ENCODE peak calls at places on chromosome 12, in six cellular contexts. Z, R, N, J, Q and S are unnamed samples.

GRCh38 chr12:25830456-25830855 is 128.0 kb upstream of the RASSF8 start:
- DNase-seq in Z (no peak), R (no peak), N (no peak), J (no peak), Q (no peak), S (peak)

GRCh38 chr12:42744539-42745156 is 155.1 kb upstream of the PRICKLE1 start:
- DNase-seq in Z (no peak), R (peak), N (no peak), J (no peak), Q (no peak), S (no peak)

GRCh38 chr12:94570161-94570560 is 80.2 kb downstream of the TMCC3 start:
- DNase-seq in Z (no peak), R (peak), N (no peak), J (no peak), Q (no peak), S (no peak)

GRCh38 chr12:22529281-22530060 is 14.9 kb downstream of the C2CD5 start:
- DNase-seq in Z (no peak), R (peak), N (no peak), J (peak), Q (no peak), S (peak)

GRCh38 chr12:1591029-1591428 is 3.4 kb downstream of the FBXL14 start:
- DNase-seq in Z (no peak), R (peak), N (no peak), J (peak), Q (no peak), S (no peak)

GRCh38 chr12:132015686-132016430 is 66.1 kb downstream of the EP400 start:
- DNase-seq in Z (no peak), R (no peak), N (no peak), J (no peak), Q (no peak), S (no peak)

GRCh38 chr12:8554451-8555195 is 13.9 kb upstream of the CLEC4E start:
- DNase-seq in Z (no peak), R (peak), N (no peak), J (no peak), Q (no peak), S (peak)

GRCh38 chr12:122889658-122890561 is 6.0 kb downstream of the VPS37B start:
- DNase-seq in Z (no peak), R (no peak), N (no peak), J (no peak), Q (no peak), S (no peak)

GRCh38 chr12:114692558-114693531 is 8.9 kb upstream of the TBX3 start:
- DNase-seq in Z (no peak), R (peak), N (no peak), J (no peak), Q (peak), S (no peak)

GRCh38 chr12:47277972-47278448 is 198.3 kb upstream of the AMIGO2 start:
- DNase-seq in Z (no peak), R (peak), N (peak), J (peak), Q (no peak), S (peak)

GRCh38 chr12:52402377-52402776 is 3.8 kb downstream of the KRT82 start:
- DNase-seq in Z (no peak), R (no peak), N (no peak), J (no peak), Q (no peak), S (no peak)

GRCh38 chr12:98291828-98292227 is 223.6 kb upstream of the TMPO start:
- DNase-seq in Z (no peak), R (no peak), N (no peak), J (no peak), Q (no peak), S (no peak)

GRCh38 chr12:70002097-70002911 is 177.3 kb downstream of the MYRFL start:
- DNase-seq in Z (no peak), R (no peak), N (no peak), J (no peak), Q (no peak), S (no peak)

GRCh38 chr12:1518763-1519516 is 75.4 kb downstream of the FBXL14 start:
- DNase-seq in Z (no peak), R (peak), N (peak), J (no peak), Q (no peak), S (peak)

DNA sequence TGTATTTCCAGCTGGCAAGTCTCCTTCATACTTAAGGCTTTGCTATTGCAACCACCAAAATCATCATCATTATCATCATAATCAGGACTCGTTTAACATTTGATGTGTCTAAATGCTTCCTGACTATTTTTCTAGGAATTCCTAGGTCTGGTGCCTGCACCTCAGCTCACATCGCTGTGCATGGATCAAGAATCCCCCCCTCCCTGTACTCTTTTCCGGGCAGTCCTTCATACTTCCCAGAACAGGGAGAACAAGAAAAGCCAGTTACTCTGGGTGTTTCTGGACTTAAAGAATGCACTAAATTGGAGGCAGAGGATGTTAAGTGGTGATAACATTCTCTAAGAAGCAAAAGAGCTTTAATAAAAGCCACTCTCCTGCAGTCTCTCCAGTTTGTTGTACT is 9.4 kb downstream of the ERP27 start:
- DNase-seq in Z (no peak), R (no peak), N (no peak), J (no peak), Q (no peak), S (no peak)
- H3K4me3 ChIP-seq in Z (no peak), R (no peak), N (no peak), J (no peak), Q (no peak), S (no peak)

DNA sequence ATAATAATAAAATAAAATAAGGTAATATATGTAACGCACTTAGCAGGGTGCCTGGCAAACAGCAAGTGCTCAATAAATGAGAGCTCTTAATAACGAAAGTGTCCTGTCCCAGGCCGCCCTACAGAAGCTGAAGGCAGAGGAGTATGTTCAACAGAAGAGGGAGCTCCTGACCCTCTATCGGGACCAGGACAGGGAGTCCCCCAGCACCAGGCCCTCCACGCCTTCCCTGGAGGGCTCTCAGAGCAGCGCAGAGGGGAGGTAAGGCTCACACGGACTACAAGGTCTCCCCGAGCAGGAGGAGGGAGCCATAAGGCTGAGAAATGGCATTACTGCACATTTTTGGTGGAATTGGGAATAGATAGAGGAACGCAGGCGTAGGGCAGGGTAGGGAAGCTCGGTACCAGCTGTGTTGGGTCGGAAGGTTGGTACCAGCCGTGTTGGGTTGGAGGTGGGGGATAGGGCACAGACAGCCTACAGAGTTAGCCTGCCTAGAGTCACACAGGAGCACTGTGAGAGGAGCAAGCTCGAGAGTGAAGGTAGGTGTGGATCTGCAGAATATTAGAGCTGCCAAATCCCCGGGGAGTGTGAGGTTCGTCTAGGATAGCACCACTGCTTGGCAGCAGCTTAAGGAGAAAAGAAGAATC is 15.4 kb downstream of the TNFRSF1A start:
- DNase-seq in Z (peak), R (peak), N (no peak), J (peak), Q (peak), S (no peak)
- TF ChIP-seq CTCF in Z (peak), R (peak), N (peak), J (peak), Q (peak), S (peak)

DNA sequence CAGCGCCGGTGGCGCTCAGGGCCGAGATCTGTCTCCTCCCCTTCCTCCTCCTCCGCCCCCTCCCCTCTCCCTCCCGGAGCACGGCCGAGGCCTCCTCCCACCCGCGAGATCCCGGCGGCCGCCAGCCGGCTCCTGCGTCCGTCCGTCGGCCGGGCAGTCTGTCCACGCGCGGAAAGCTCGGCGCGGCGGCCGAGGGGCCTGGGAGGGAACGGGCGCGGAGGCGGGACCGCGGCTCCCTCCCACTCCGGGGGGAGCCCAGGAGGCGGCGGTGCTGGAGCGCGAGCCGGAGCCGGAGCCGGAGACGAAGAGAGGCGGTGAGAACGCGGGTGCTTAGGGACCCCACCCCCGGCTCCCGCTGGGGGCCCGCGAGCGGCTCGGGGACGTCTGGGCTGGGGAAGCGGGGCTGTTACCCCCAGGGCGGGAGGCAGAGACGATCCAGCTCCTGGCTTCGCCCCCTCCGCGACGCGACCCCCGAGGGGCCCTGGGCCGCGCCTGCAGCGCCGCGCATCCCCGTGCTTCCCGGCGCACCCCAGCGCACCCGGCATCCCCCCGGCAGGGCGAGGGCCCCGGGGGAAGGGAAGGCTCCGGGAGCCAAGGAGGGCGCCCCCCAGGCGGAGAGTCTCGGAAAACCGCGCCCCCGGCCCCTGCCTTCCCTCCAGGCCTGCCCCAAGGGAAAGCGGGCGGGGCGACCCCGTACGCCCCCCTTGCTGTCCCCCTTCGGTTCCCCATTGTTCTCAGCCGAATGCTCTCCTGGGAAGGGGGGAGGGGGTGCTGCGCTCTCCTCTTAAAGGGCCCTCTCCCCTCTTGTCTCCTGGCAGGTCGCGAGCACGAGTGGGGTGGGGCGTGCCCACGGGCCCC is at the start of gene DTX1:
- DNase-seq in Z (no peak), R (no peak), N (no peak), J (no peak), Q (no peak), S (no peak)
- H3K4me3 ChIP-seq in Z (peak), R (peak), N (peak), J (peak), Q (no peak), S (no peak)

GRCh38 chr12:54232790-54233189 is 44.0 kb upstream of the SMUG1 start:
- DNase-seq in Z (no peak), R (peak), N (no peak), J (no peak), Q (no peak), S (no peak)
- TF ChIP-seq CTCF in Z (no peak), R (peak), N (peak), J (no peak), Q (no peak), S (no peak)

DNA sequence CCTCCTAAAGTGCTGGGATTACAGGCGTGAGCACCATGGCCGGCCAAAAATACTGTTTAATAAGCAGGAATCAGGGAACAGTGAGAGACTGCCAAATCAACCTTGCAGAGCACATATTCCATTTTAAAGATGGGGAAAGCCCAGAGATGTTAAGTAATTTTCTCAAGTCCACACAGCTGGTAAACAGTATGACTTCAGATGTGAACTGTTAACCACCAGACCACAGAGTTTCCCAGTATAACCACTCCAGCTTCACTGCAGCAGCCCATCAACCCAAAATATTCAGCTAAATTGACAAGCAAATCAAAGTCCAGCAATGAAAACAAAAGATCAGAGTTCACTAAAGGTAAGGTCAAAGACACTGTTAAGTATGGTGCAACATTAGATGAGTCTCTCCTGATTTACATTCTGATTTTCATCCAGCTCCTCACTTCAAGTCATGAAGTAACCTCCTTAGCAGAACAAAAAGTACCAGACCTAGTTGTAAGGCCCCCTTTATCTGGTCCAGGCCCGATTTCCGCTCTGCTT is 82.1 kb downstream of the TRAFD1 start:
- DNase-seq in Z (no peak), R (no peak), N (no peak), J (no peak), Q (no peak), S (no peak)
- H3K4me3 ChIP-seq in Z (no peak), R (no peak), N (no peak), J (no peak), Q (no peak), S (no peak)